ENCODE peak calls at places on chromosomes 6 and 20, in nine cellular contexts. O is Caco-2, Q is PC-9, F is epithelial cell of esophagus, X is fibroblast of pulmonary artery, H is progenitor cell of endocrine pancreas, R is brain microvascular endothelial cell, U is fibroblast of mammary gland, P is left lung. J is an unnamed sample.

GRCh38 chr6:53793318-53793975 is 1.4 kb upstream of the LRRC1 start:
- DNase-seq in Q (peak), X (peak), U (peak), F (peak), P (peak), H (peak), O (peak), R (peak), J (no peak)

GRCh38 chr6:140138311-140138994 is 764.0 kb upstream of the CITED2 start:
- DNase-seq in U (no peak), O (no peak), F (no peak), X (peak), H (no peak), Q (peak), R (no peak), P (no peak), J (no peak)

GRCh38 chr6:52725530-52726192 is 37.6 kb downstream of the GSTA2 start:
- DNase-seq in R (no peak), P (no peak), U (peak), Q (peak), H (no peak), X (peak), F (peak), O (peak), J (no peak)

GRCh38 chr6:161080263-161080970 is 88.8 kb downstream of the MAP3K4 start:
- DNase-seq in U (no peak), R (no peak), X (no peak), F (no peak), Q (no peak), H (no peak), P (no peak), O (no peak), J (no peak)

GRCh38 chr6:159353193-159353592 is 184.0 kb downstream of the FNDC1 start:
- DNase-seq in H (no peak), P (no peak), R (no peak), Q (no peak), F (no peak), X (no peak), O (no peak), U (no peak), J (no peak)

GRCh38 chr6:143634486-143634885 is 43.3 kb upstream of the PHACTR2 start:
- DNase-seq in H (no peak), Q (peak), F (peak), U (peak), X (no peak), P (no peak), R (no peak), O (no peak), J (no peak)

GRCh38 chr6:29737707-29738630 is 14.7 kb downstream of the HLA-F start:
- DNase-seq in F (peak), R (peak), Q (peak), P (no peak), U (peak), O (peak), H (no peak), X (peak), J (peak)

GRCh38 chr6:36544228-36544627 is 3.1 kb downstream of the STK38 start:
- DNase-seq in H (no peak), F (no peak), U (peak), P (no peak), X (peak), Q (no peak), R (no peak), O (no peak), J (peak)

GRCh38 chr20:59441860-59442810 is 141.7 kb downstream of the EDN3 start:
- DNase-seq in U (no peak), H (no peak), F (no peak), O (no peak), P (no peak), X (no peak), R (no peak), Q (peak), J (no peak)

GRCh38 chr20:59598625-59599310 is 5.6 kb upstream of the PHACTR3 start:
- DNase-seq in F (peak), R (no peak), U (peak), H (peak), O (no peak), Q (no peak), P (no peak), X (peak), J (peak)

GRCh38 chr6:170439366-170440351 is 113.4 kb downstream of the PSMB1 start:
- DNase-seq in Q (no peak), R (peak), U (no peak), X (no peak), H (no peak), O (no peak), F (no peak), P (peak), J (no peak)

GRCh38 chr6:73121421-73121993 is 103.8 kb downstream of the KHDC1L start:
- DNase-seq in Q (peak), H (no peak), F (peak), O (no peak), R (peak), U (peak), X (peak), P (no peak), J (no peak)

GRCh38 chr20:22346716-22347115 is 237.7 kb downstream of the FOXA2 start:
- DNase-seq in P (no peak), R (no peak), Q (peak), O (no peak), U (no peak), X (no peak), F (peak), H (no peak), J (no peak)

GRCh38 chr6:19925533-19925932 is 88.4 kb downstream of the ID4 start:
- DNase-seq in H (no peak), F (no peak), Q (no peak), P (no peak), R (no peak), U (no peak), O (no peak), X (no peak), J (no peak)

GRCh38 chr6:49528571-49528970 is 21.9 kb upstream of the C6orf141 start:
- DNase-seq in X (no peak), R (no peak), Q (no peak), U (no peak), O (no peak), F (peak), P (no peak), H (no peak), J (no peak)

GRCh38 chr6:139777202-139777970 is 402.9 kb upstream of the CITED2 start:
- DNase-seq in H (no peak), U (no peak), O (no peak), F (no peak), R (no peak), Q (no peak), P (no peak), X (no peak), J (no peak)

GRCh38 chr20:25676164-25676809 is 20.4 kb downstream of the ZNF337 start:
- DNase-seq in R (peak), F (peak), X (peak), H (no peak), Q (no peak), P (no peak), O (no peak), U (peak), J (peak)

GRCh38 chr20:5990946-5991345 is 40.5 kb downstream of the MCM8 start:
- DNase-seq in F (no peak), H (no peak), O (no peak), U (no peak), P (no peak), Q (no peak), R (no peak), X (no peak), J (no peak)

GRCh38 chr6:23568292-23568691 is 557.7 kb upstream of the NRSN1 start:
- DNase-seq in U (no peak), P (no peak), O (no peak), R (no peak), Q (no peak), X (no peak), F (no peak), H (no peak), J (no peak)

GRCh38 chr6:105781248-105781647 is 304.9 kb upstream of the PRDM1 start:
- DNase-seq in Q (no peak), P (no peak), X (no peak), O (no peak), H (no peak), F (peak), R (no peak), U (no peak), J (no peak)

GRCh38 chr20:20498081-20498861 is 130.4 kb downstream of the INSM1 start:
- DNase-seq in Q (no peak), X (peak), H (no peak), F (no peak), U (peak), R (no peak), P (no peak), O (no peak), J (no peak)

GRCh38 chr6:127182501-127182900 is 64.0 kb downstream of the RSPO3 start:
- DNase-seq in Q (no peak), X (peak), O (no peak), R (no peak), P (no peak), U (peak), F (no peak), H (no peak), J (no peak)

GRCh38 chr6:135062735-135063134 is 8.1 kb upstream of the HBS1L start:
- DNase-seq in H (no peak), F (no peak), P (no peak), R (no peak), O (no peak), U (no peak), X (no peak), Q (no peak), J (no peak)

GRCh38 chr6:108168980-108169800 is 3.4 kb downstream of the NR2E1 start:
- DNase-seq in F (no peak), Q (no peak), P (peak), X (no peak), O (no peak), H (no peak), R (no peak), U (no peak), J (no peak)

GRCh38 chr6:135073757-135074393 is 19.3 kb upstream of the HBS1L start:
- DNase-seq in O (no peak), X (no peak), Q (no peak), U (no peak), F (no peak), R (no peak), P (no peak), H (no peak), J (no peak)

GRCh38 chr6:75266716-75267291 is 17.8 kb downstream of the TMEM30A start:
- DNase-seq in U (peak), H (no peak), X (peak), F (peak), O (no peak), P (no peak), Q (peak), R (no peak), J (no peak)

GRCh38 chr6:100335999-100336398 is 128.7 kb downstream of the SIM1 start:
- DNase-seq in X (no peak), R (no peak), U (peak), H (no peak), F (no peak), P (no peak), Q (no peak), O (no peak), J (no peak)

GRCh38 chr6:121755500-121755899 is 320.1 kb downstream of the GJA1 start:
- DNase-seq in Q (no peak), P (no peak), X (peak), O (no peak), U (no peak), F (peak), H (no peak), R (no peak), J (no peak)

GRCh38 chr20:22579711-22580697 is 4.4 kb downstream of the FOXA2 start:
- DNase-seq in H (peak), U (no peak), X (no peak), R (no peak), P (peak), F (no peak), Q (no peak), O (no peak), J (no peak)

GRCh38 chr6:9927271-9927670 is 487.6 kb downstream of the TFAP2A start:
- DNase-seq in U (no peak), R (no peak), Q (no peak), X (no peak), P (no peak), H (no peak), F (peak), O (no peak), J (no peak)

GRCh38 chr20:15440249-15440820 is 1102.9 kb upstream of the FLRT3 start:
- DNase-seq in P (no peak), O (no peak), X (no peak), U (no peak), H (no peak), F (no peak), Q (no peak), R (no peak), J (no peak)

GRCh38 chr6:167308207-167308606 is 16.7 kb upstream of the TTLL2 start:
- DNase-seq in R (no peak), F (no peak), U (no peak), Q (no peak), X (no peak), H (no peak), O (no peak), P (no peak), J (no peak)

GRCh38 chr6:68951350-68951749 is 316.3 kb downstream of the ADGRB3 start:
- DNase-seq in F (no peak), X (no peak), Q (no peak), U (no peak), R (no peak), H (no peak), O (no peak), P (no peak), J (no peak)

GRCh38 chr6:28775405-28776129 is 148.2 kb downstream of the TRIM27 start:
- DNase-seq in X (no peak), H (no peak), R (no peak), Q (no peak), U (no peak), P (no peak), F (no peak), O (no peak), J (no peak)

GRCh38 chr20:62602550-62602949 is 39.8 kb upstream of the SLCO4A1 start:
- DNase-seq in F (no peak), X (no peak), P (peak), O (no peak), H (no peak), Q (no peak), U (no peak), R (no peak), J (no peak)

GRCh38 chr6:137872071-137872470 is 5.0 kb downstream of the TNFAIP3 start:
- DNase-seq in O (no peak), H (no peak), R (no peak), U (peak), Q (peak), F (peak), X (no peak), P (no peak), J (no peak)

GRCh38 chr20:63520594-63520938 is at the start of gene PPDPF:
- DNase-seq in H (peak), Q (no peak), X (peak), U (peak), R (peak), P (peak), F (peak), O (peak), J (no peak)

GRCh38 chr6:41729624-41730023 is 5.8 kb downstream of the TFEB start:
- DNase-seq in F (no peak), R (no peak), U (no peak), P (peak), O (no peak), Q (no peak), X (no peak), H (no peak), J (no peak)

GRCh38 chr6:169891421-169891820 is 140.0 kb downstream of the ERMARD start:
- DNase-seq in H (no peak), Q (no peak), F (no peak), O (no peak), U (no peak), R (no peak), P (no peak), X (no peak), J (no peak)

GRCh38 chr6:30612213-30612612 is 4.8 kb downstream of the PPP1R10 start:
- DNase-seq in O (no peak), H (no peak), P (no peak), F (peak), X (peak), R (no peak), U (peak), Q (no peak), J (no peak)

GRCh38 chr6:151451950-151452749 is at the start of gene RMND1:
- DNase-seq in H (peak), U (peak), F (peak), R (peak), P (peak), X (peak), O (peak), Q (peak), J (peak)

GRCh38 chr6:151448623-151449022 is 3.3 kb downstream of the RMND1 start:
- DNase-seq in R (no peak), X (no peak), O (no peak), F (no peak), H (no peak), P (no peak), Q (no peak), U (no peak), J (no peak)

GRCh38 chr6:151452750-151453427 is 963 bp upstream of the RMND1 start:
- DNase-seq in O (no peak), U (peak), F (peak), X (peak), R (no peak), Q (peak), H (no peak), P (no peak), J (no peak)

GRCh38 chr6:151447237-151447636 is 4.7 kb downstream of the RMND1 start:
- DNase-seq in U (no peak), F (no peak), R (no peak), O (no peak), H (no peak), Q (no peak), X (no peak), P (no peak), J (no peak)

DNA sequence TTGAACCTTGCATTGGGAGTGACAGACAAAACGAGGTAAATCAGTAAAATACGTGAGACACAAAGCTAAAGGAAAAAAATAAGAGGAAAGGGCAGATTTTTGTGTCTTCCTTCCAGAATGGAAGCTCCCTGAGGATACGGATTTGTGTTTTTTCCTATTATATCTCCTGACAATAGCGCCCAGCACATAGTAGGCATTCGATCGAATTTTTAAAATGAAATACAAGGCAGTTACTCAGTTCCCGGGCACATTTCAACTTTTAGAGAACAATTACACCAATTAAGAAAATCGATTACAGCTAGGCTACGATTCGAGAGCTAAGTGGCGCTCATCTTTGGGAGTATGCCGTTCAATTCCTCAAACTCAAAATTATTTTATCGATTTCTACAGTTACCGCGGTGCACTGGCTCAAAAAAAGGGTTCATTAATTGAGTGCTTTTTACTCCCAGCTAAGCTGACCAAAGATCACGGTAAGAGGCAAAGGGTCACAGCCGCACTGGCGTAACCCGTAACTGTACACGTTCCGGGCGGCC is 443 bp downstream of the RMND1 start:
- DNase-seq in R (no peak), O (no peak), U (no peak), Q (no peak), F (no peak), H (no peak), P (no peak), X (no peak), J (no peak)
- TF ChIP-seq CTCF in R (no peak), O (no peak), U (no peak), Q (no peak), F (no peak), H (no peak), P (no peak), X (no peak), J (no peak)

GRCh38 chr20:37897008-37897548 is 5.8 kb upstream of the VSTM2L start:
- DNase-seq in H (no peak), F (no peak), O (peak), Q (no peak), U (no peak), R (no peak), P (no peak), X (peak), J (no peak)
- TF ChIP-seq CTCF in H (peak), F (no peak), O (peak), Q (no peak), U (peak), R (peak), P (no peak), X (peak), J (peak)

GRCh38 chr20:37904845-37905244 is 1.9 kb downstream of the VSTM2L start:
- DNase-seq in U (no peak), O (no peak), H (no peak), P (no peak), R (no peak), X (no peak), Q (no peak), F (no peak), J (no peak)

GRCh38 chr20:37904008-37904675 is 1.2 kb downstream of the VSTM2L start:
- DNase-seq in F (no peak), O (no peak), U (no peak), Q (no peak), P (no peak), H (no peak), R (no peak), X (no peak), J (no peak)

GRCh38 chr20:37902504-37903313 is at the start of gene VSTM2L:
- DNase-seq in R (peak), O (peak), H (no peak), P (no peak), F (peak), Q (no peak), X (peak), U (peak), J (no peak)

GRCh38 chr20:37901667-37902503 is 1.0 kb upstream of the VSTM2L start:
- DNase-seq in R (peak), F (peak), U (peak), X (peak), O (peak), P (no peak), H (peak), Q (no peak), J (peak)

GRCh38 chr20:37903317-37904007 is 535 bp downstream of the VSTM2L start:
- DNase-seq in O (no peak), P (peak), U (no peak), R (no peak), Q (no peak), H (no peak), X (no peak), F (no peak), J (no peak)
- TF ChIP-seq CTCF in O (peak), P (no peak), U (no peak), R (peak), Q (peak), H (peak), X (no peak), F (no peak), J (peak)

GRCh38 chr6:118933855-118934460 is 1.0 kb downstream of the MCM9 start:
- DNase-seq in U (no peak), R (no peak), Q (no peak), H (no peak), O (no peak), X (no peak), F (no peak), P (no peak), J (no peak)

GRCh38 chr6:118934461-118935330 is at the start of gene MCM9:
- DNase-seq in O (peak), X (peak), R (peak), P (peak), Q (peak), U (peak), F (peak), H (peak), J (peak)

GRCh38 chr6:118932421-118932820 is 2.5 kb downstream of the MCM9 start:
- DNase-seq in O (no peak), U (no peak), F (no peak), X (no peak), R (no peak), H (no peak), Q (no peak), P (no peak), J (no peak)

GRCh38 chr6:118931436-118931835 is 3.5 kb downstream of the MCM9 start:
- DNase-seq in X (no peak), F (peak), H (no peak), O (no peak), U (no peak), R (no peak), Q (peak), P (no peak), J (no peak)

DNA sequence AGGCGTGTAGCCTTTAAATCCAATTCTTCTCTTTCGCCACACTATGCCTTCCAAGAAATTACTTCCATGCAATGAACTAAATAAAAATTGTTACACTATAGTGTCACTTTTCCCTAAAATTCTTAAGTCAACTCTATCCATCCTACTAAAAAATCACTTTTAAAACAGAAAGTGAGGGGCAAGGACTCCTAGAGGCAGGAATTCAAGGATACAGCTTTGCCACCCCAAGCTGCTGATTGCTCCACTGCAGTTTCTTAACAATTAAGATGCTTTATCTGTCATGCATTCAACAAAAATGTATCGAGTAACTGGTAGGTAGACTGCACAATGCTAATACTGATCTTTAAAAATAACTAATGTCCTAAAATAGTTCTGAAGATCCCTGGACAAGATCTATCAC is 4.3 kb downstream of the MCM9 start:
- DNase-seq in R (no peak), U (no peak), X (no peak), P (no peak), F (no peak), H (no peak), Q (no peak), O (no peak), J (no peak)
- TF ChIP-seq CTCF in R (peak), U (peak), X (no peak), P (no peak), F (no peak), H (no peak), Q (no peak), O (no peak), J (peak)